ENCODE peak calls at places on chromosomes 2 and 18, in six cellular contexts. G is heart left ventricle, Z is lung, L is astrocyte of the cerebellum, W is Caco-2, P is tibial nerve. Q is an unnamed sample.

GRCh38 chr2:191646612-191646902 is 31.4 kb upstream of the NABP1 start:
- DNase-seq in P (no peak), W (no peak), G (no peak), L (no peak), Z (no peak), Q (no peak)

GRCh38 chr2:233476651-233477547 is 89.7 kb downstream of the USP40 start:
- DNase-seq in Z (peak), W (no peak), L (no peak), G (no peak), P (no peak), Q (no peak)

GRCh38 chr2:67453365-67453764 is 56.2 kb downstream of the ETAA1 start:
- DNase-seq in Z (no peak), G (no peak), L (no peak), W (no peak), P (no peak), Q (no peak)

GRCh38 chr2:24362253-24362652 is 1.9 kb upstream of the ITSN2 start:
- DNase-seq in L (no peak), G (no peak), P (no peak), Z (no peak), W (peak), Q (no peak)

GRCh38 chr2:20822535-20823490 is at the start of gene LDAH:
- DNase-seq in W (peak), L (peak), P (peak), G (peak), Z (peak), Q (peak)

GRCh38 chr2:205827809-205828208 is 145.5 kb downstream of the NRP2 start:
- DNase-seq in L (no peak), Z (no peak), P (no peak), W (no peak), G (no peak), Q (no peak)

GRCh38 chr2:181818826-181819225 is 72.7 kb upstream of the ITPRID2 start:
- DNase-seq in G (no peak), P (no peak), L (no peak), Z (no peak), W (no peak), Q (no peak)

GRCh38 chr2:64214281-64215115 is 70.3 kb upstream of the PELI1 start:
- DNase-seq in G (peak), W (peak), L (no peak), Z (no peak), P (no peak), Q (no peak)

GRCh38 chr2:3641181-3641580 is 16.8 kb upstream of the ALLC start:
- DNase-seq in G (no peak), L (no peak), P (no peak), Z (no peak), W (no peak), Q (no peak)

GRCh38 chr2:234725528-234726264 is 226.1 kb upstream of the SH3BP4 start:
- DNase-seq in Z (no peak), W (no peak), G (no peak), L (no peak), P (no peak), Q (no peak)

GRCh38 chr18:2223859-2224258 is 347.4 kb downstream of the METTL4 start:
- DNase-seq in Z (no peak), L (peak), W (peak), G (no peak), P (peak), Q (peak)

GRCh38 chr18:23341383-23341782 is 111.7 kb upstream of the RIOK3 start:
- DNase-seq in Z (no peak), G (no peak), L (no peak), P (no peak), W (no peak), Q (no peak)

GRCh38 chr2:240507778-240508251 is 50.0 kb downstream of the ANKMY1 start:
- DNase-seq in Z (peak), W (no peak), P (no peak), G (no peak), L (no peak), Q (no peak)

GRCh38 chr2:215664847-215665525 is 229.1 kb upstream of the FN1 start:
- DNase-seq in L (peak), Z (no peak), W (no peak), P (no peak), G (no peak), Q (peak)

GRCh38 chr18:3579701-3580100 is 129.7 kb downstream of the TGIF1 start:
- DNase-seq in P (no peak), Z (no peak), G (no peak), W (no peak), L (peak), Q (no peak)

DNA sequence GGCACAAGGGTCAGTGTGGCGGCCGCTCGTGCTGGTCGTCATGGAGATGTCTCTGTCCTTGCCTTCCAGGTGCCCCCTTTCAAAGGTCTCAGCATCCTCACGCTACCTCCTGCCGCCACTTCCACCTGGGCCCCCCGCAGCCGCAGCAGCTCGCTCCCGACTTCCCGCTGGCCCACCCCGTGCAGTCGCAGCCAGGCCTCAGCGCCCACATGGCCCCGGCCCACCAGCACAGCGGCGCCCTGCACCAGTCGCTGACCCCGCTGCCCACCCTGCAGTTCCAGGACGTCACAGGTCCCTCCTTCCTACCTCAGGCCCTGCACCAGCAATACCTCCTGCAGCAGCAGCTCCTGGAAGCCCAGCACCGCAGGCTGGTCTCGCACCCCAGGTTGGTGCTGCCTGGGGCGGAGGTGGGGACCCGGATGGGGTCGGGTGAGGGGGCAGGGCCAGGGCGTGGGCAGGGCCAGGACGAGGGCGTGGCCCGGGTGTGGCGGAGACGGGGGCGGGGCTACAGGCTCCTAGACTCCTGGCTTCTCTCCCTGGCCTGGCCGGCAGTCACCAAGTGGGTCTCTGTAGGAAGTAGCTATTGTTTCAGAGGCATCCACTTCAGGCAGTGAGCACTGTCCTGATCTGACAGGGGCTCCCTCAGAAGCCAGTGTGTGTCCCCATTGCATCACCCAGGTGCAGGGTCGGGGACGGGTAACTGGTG is 223.7 kb downstream of the LOXHD1 start:
- DNase-seq in P (no peak), G (no peak), L (no peak), Z (no peak), W (no peak), Q (no peak)
- H3K4me3 ChIP-seq in P (no peak), G (no peak), L (no peak), Z (no peak), W (no peak), Q (no peak)

DNA sequence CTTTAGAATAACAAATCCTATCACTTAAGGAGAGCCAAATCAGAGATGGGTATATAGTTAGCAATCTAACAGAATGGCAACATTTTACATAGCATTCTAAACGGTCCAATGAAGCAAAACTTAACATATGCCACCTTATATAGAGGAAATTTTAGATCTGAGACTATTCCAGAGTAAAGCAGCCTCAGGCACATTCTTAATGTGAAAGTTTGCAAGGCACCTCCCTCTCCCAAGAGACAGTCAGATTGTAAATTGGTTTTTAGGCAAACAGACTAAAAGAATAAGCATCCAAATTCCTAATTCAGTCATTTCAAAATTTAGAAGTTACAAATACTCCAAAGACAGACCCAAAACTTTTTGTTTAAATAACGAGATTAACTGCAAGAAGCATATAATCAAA is 292.9 kb downstream of the STK39 start:
- DNase-seq in Z (no peak), G (no peak), L (no peak), W (no peak), P (no peak), Q (no peak)
- TF ChIP-seq CTCF in Z (no peak), G (no peak), L (no peak), W (no peak), P (no peak), Q (no peak)

GRCh38 chr2:13006829-13007715 is 290.3 kb downstream of the TRIB2 start:
- DNase-seq in L (peak), G (peak), Z (peak), P (peak), W (peak), Q (peak)
- H3K4me3 ChIP-seq in L (peak), G (peak), Z (no peak), P (peak), W (no peak), Q (no peak)

DNA sequence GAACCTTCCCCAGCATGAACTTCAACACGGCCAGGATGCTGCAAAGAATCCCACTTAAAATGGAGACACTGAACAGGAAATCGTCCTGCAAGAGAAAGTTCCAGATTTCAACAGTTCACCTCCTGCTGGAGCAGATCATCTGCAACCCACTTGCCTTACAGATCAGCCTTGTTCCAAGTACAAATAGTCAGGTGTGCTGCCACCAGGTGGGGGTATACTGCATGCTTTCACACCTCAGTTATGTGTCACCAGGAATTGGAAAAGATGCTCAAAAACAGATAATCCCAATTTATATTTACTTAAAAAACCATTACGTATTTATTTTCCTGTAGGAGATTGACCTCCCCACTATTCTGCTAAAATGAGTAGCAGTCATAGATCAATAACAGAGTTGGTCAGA is 212.3 kb downstream of the MGAT5 start:
- DNase-seq in W (peak), P (no peak), L (no peak), G (no peak), Z (no peak), Q (peak)
- TF ChIP-seq CTCF in W (peak), P (no peak), L (peak), G (peak), Z (no peak), Q (no peak)

DNA sequence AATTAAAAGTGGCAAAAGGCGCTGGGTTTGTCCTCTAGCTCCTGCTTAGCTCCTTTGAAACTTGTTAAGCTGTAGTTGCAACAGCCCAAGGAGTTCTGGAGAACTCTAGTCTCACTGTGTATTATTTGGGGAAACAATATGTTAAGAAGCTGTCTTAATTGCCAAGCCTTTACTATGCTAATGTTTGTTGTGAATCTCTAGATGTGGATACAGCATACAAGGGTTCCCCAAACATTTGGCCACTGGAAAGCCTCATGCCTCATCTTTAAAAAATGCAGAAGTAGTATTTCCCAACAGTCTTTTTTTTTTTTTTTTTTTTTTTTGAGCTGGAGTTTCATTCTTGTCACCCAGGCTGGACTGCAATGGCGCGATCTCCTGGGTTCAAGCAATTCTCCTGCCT is 236.7 kb downstream of the PRKCE start:
- DNase-seq in L (no peak), G (no peak), Z (no peak), P (no peak), W (no peak), Q (no peak)
- H3K4me3 ChIP-seq in L (no peak), G (no peak), Z (no peak), P (no peak), W (no peak), Q (no peak)